ENCODE peak calls at places on chromosomes 13 and 19, in nine cellular contexts. R, B, H, O, W, P, Q, Z and D are unnamed samples.
A peak's percentile ranks its signal among the peaks of the same experiment; 100 is the strongest.

GRCh38 chr13:29535663-29536655 is 59.5 kb downstream of the SLC7A1 start:
- DNase-seq in R (no peak), B (no peak), H (no peak), O (no peak), W (no peak), P (no peak), Q (no peak), Z (peak; percentile 70), D (no peak)

GRCh38 chr13:112586334-112586733 is 1.6 kb downstream of the TUBGCP3 start:
- DNase-seq in R (no peak), B (no peak), H (no peak), O (no peak), W (no peak), P (no peak), Q (no peak), Z (no peak), D (no peak)

GRCh38 chr19:39544201-39544903 is 4.4 kb upstream of the EID2 start:
- DNase-seq in R (no peak), B (no peak), H (no peak), O (no peak), W (no peak), P (no peak), Q (no peak), Z (no peak), D (no peak)

GRCh38 chr19:43450545-43450997 is 14.8 kb downstream of the LYPD3 start:
- DNase-seq in R (no peak), B (no peak), H (no peak), O (no peak), W (no peak), P (no peak), Q (no peak), Z (no peak), D (no peak)

GRCh38 chr13:110187501-110188161 is 119.3 kb downstream of the COL4A1 start:
- DNase-seq in R (no peak), B (no peak), H (peak; percentile 73), O (no peak), W (no peak), P (no peak), Q (no peak), Z (no peak), D (no peak)

GRCh38 chr19:47767349-47767748 is 11.2 kb upstream of the SELENOW start:
- DNase-seq in R (no peak), B (no peak), H (no peak), O (no peak), W (no peak), P (no peak), Q (no peak), Z (no peak), D (no peak)

GRCh38 chr13:63088226-63088625 is 1672.6 kb upstream of the PCDH20 start:
- DNase-seq in R (no peak), B (peak; percentile 15), H (no peak), O (no peak), W (no peak), P (no peak), Q (no peak), Z (no peak), D (no peak)

GRCh38 chr13:44920013-44920412 is 69.3 kb downstream of the NUFIP1 start:
- DNase-seq in R (no peak), B (no peak), H (no peak), O (no peak), W (no peak), P (no peak), Q (no peak), Z (no peak), D (no peak)

GRCh38 chr19:4391701-4392543 is 8.4 kb downstream of the SH3GL1 start:
- DNase-seq in R (no peak), B (no peak), H (peak; percentile 76), O (no peak), W (no peak), P (no peak), Q (no peak), Z (peak; percentile 57), D (no peak)

GRCh38 chr13:109163052-109163413 is 533.6 kb downstream of the MYO16 start:
- DNase-seq in R (no peak), B (no peak), H (no peak), O (no peak), W (no peak), P (no peak), Q (no peak), Z (no peak), D (no peak)

GRCh38 chr19:14786421-14786851 is 8.1 kb upstream of the ADGRE2 start:
- DNase-seq in R (no peak), B (no peak), H (no peak), O (no peak), W (no peak), P (no peak), Q (no peak), Z (no peak), D (no peak)

GRCh38 chr19:30276312-30276884 is 95.8 kb upstream of the ZNF536 start:
- DNase-seq in R (no peak), B (no peak), H (no peak), O (no peak), W (no peak), P (no peak), Q (no peak), Z (no peak), D (no peak)

GRCh38 chr19:681029-681626 is 4.9 kb downstream of the FSTL3 start:
- DNase-seq in R (no peak), B (no peak), H (no peak), O (peak; percentile 34), W (no peak), P (no peak), Q (no peak), Z (peak; percentile 89), D (peak; percentile 87)

GRCh38 chr19:49801966-49802661 is 11.0 kb downstream of the FUZ start:
- DNase-seq in R (no peak), B (peak; percentile 91), H (peak; percentile 92), O (peak; percentile 76), W (peak; percentile 73), P (peak; percentile 64), Q (no peak), Z (no peak), D (peak; percentile 88)

GRCh38 chr19:50660083-50660366 is 10.8 kb downstream of the C19orf81 start:
- DNase-seq in R (no peak), B (no peak), H (no peak), O (no peak), W (no peak), P (no peak), Q (no peak), Z (no peak), D (no peak)

GRCh38 chr13:50250403-50250802 is 235.2 kb downstream of the KCNRG start:
- DNase-seq in R (no peak), B (no peak), H (no peak), O (no peak), W (no peak), P (no peak), Q (no peak), Z (no peak), D (no peak)

GRCh38 chr13:22050951-22051563 is 380.2 kb downstream of the FGF9 start:
- DNase-seq in R (no peak), B (no peak), H (no peak), O (no peak), W (no peak), P (no peak), Q (no peak), Z (peak; percentile 3), D (no peak)

GRCh38 chr13:22506286-22506685 is 674.5 kb upstream of the SGCG start:
- DNase-seq in R (no peak), B (no peak), H (no peak), O (no peak), W (no peak), P (no peak), Q (no peak), Z (no peak), D (no peak)

GRCh38 chr13:51397262-51397933 is 55.4 kb downstream of the INTS6 start:
- DNase-seq in R (no peak), B (peak; percentile 9), H (no peak), O (no peak), W (peak; percentile 54), P (no peak), Q (no peak), Z (no peak), D (no peak)

GRCh38 chr19:1453525-1454371 is 3.8 kb downstream of the APC2 start:
- DNase-seq in R (no peak), B (peak; percentile 99), H (peak; percentile 57), O (peak; percentile 9), W (no peak), P (peak; percentile 94), Q (no peak), Z (no peak), D (peak; percentile 47)

GRCh38 chr19:9782282-9782681 is 13.7 kb upstream of the ZNF846 start:
- DNase-seq in R (no peak), B (no peak), H (no peak), O (no peak), W (no peak), P (no peak), Q (no peak), Z (no peak), D (no peak)

GRCh38 chr19:18097993-18098890 is 664 bp downstream of the MAST3 start:
- DNase-seq in R (no peak), B (no peak), H (no peak), O (no peak), W (no peak), P (no peak), Q (no peak), Z (no peak), D (no peak)

GRCh38 chr19:47315125-47315821 is 5.6 kb downstream of the C5AR1 start:
- DNase-seq in R (no peak), B (peak; percentile 53), H (peak; percentile 60), O (no peak), W (no peak), P (no peak), Q (no peak), Z (peak; percentile 14), D (no peak)

GRCh38 chr19:43662487-43662886 is 7.5 kb downstream of the PLAUR start:
- DNase-seq in R (no peak), B (no peak), H (no peak), O (no peak), W (no peak), P (no peak), Q (no peak), Z (no peak), D (no peak)